ENCODE peak calls at places on chromosome 6, in eight cellular contexts. H, Q, W, L, T, N, C and D are unnamed samples.

GRCh38 chr6:23002044-23002619 is 432.8 kb downstream of the HDGFL1 start:
- DNase-seq in W (no peak), N (no peak), C (no peak), Q (no peak), T (no peak), H (no peak), L (no peak), D (no peak)

GRCh38 chr6:100719883-100720682 is 161.0 kb downstream of the ASCC3 start:
- DNase-seq in H (peak), Q (no peak), C (no peak), W (no peak), T (no peak), N (no peak), L (peak), D (no peak)

GRCh38 chr6:128029841-128030240 is 129.0 kb upstream of the THEMIS start:
- DNase-seq in N (no peak), L (no peak), T (no peak), C (no peak), H (no peak), W (no peak), Q (no peak), D (no peak)

GRCh38 chr6:158799051-158799792 is 19.9 kb downstream of the EZR start:
- DNase-seq in N (no peak), C (no peak), L (no peak), H (no peak), T (peak), Q (no peak), W (peak), D (peak)

GRCh38 chr6:179340-179950 is 112.8 kb upstream of the DUSP22 start:
- DNase-seq in H (no peak), N (no peak), Q (no peak), T (no peak), L (no peak), C (no peak), W (no peak), D (no peak)

GRCh38 chr6:80742481-80742880 is 636.0 kb downstream of the BCKDHB start:
- DNase-seq in H (peak), W (no peak), Q (no peak), T (peak), L (peak), N (no peak), C (no peak), D (peak)

GRCh38 chr6:108616973-108617372 is 56.3 kb downstream of the FOXO3 start:
- DNase-seq in T (no peak), H (no peak), C (no peak), L (no peak), W (no peak), N (no peak), Q (no peak), D (no peak)

GRCh38 chr6:56356431-56356830 is 109.1 kb upstream of the COL21A1 start:
- DNase-seq in T (peak), L (no peak), Q (no peak), H (no peak), W (no peak), C (no peak), N (no peak), D (no peak)

GRCh38 chr6:157909282-157909664 is 72.4 kb upstream of the SYNJ2 start:
- DNase-seq in Q (no peak), T (no peak), N (no peak), H (no peak), L (no peak), W (no peak), C (no peak), D (no peak)

GRCh38 chr6:55941713-55942112 is 66.3 kb upstream of the BMP5 start:
- DNase-seq in W (no peak), Q (no peak), H (no peak), T (no peak), L (no peak), N (no peak), C (no peak), D (no peak)

GRCh38 chr6:64006246-64006645 is 370.6 kb downstream of the PHF3 start:
- DNase-seq in Q (no peak), N (no peak), L (no peak), T (no peak), H (no peak), C (no peak), W (no peak), D (no peak)

GRCh38 chr6:2035046-2035445 is 210.4 kb downstream of the GMDS start:
- DNase-seq in N (no peak), W (peak), L (no peak), C (no peak), Q (no peak), H (no peak), T (no peak), D (no peak)

GRCh38 chr6:141103246-141103645 is 1029.5 kb upstream of the GJE1 start:
- DNase-seq in L (no peak), Q (no peak), T (no peak), N (no peak), W (no peak), H (peak), C (no peak), D (peak)

GRCh38 chr6:143233563-143234285 is 173.0 kb downstream of the AIG1 start:
- DNase-seq in Q (no peak), T (no peak), C (no peak), L (no peak), H (no peak), W (no peak), N (no peak), D (no peak)

GRCh38 chr6:138815797-138816528 is 20.1 kb downstream of the ECT2L start:
- DNase-seq in W (no peak), T (peak), Q (no peak), N (no peak), H (peak), L (peak), C (no peak), D (peak)

GRCh38 chr6:133040025-133040838 is 200.9 kb upstream of the EYA4 start:
- DNase-seq in L (peak), Q (no peak), H (peak), C (no peak), T (peak), N (no peak), W (no peak), D (no peak)

GRCh38 chr6:18214003-18214402 is 50.3 kb downstream of the DEK start:
- DNase-seq in H (no peak), N (no peak), Q (no peak), L (peak), T (no peak), C (no peak), W (no peak), D (no peak)

GRCh38 chr6:71460933-71461332 is 172.3 kb downstream of the OGFRL1 start:
- DNase-seq in H (peak), C (no peak), W (no peak), T (no peak), Q (no peak), L (peak), N (no peak), D (no peak)

GRCh38 chr6:55557176-55557575 is 21.8 kb downstream of the HMGCLL1 start:
- DNase-seq in H (no peak), W (no peak), C (no peak), T (no peak), N (no peak), L (no peak), Q (no peak), D (no peak)

GRCh38 chr6:52574709-52575489 is 2.0 kb downstream of the TRAM2 start:
- DNase-seq in L (peak), H (no peak), C (no peak), T (peak), N (peak), Q (no peak), W (no peak), D (no peak)

GRCh38 chr6:4929319-4929718 is 74.5 kb downstream of the RPP40 start:
- DNase-seq in Q (no peak), H (no peak), W (no peak), N (no peak), T (no peak), L (no peak), C (no peak), D (no peak)

GRCh38 chr6:113758214-113758613 is 98.9 kb upstream of the MARCKS start:
- DNase-seq in H (no peak), L (no peak), N (no peak), C (no peak), T (no peak), Q (no peak), W (no peak), D (no peak)

GRCh38 chr6:53432318-53433161 is 83.8 kb upstream of the ELOVL5 start:
- DNase-seq in C (no peak), N (no peak), Q (no peak), T (peak), L (no peak), H (peak), W (no peak), D (peak)

GRCh38 chr6:110828396-110828795 is 13.1 kb upstream of the CDK19 start:
- DNase-seq in C (no peak), H (peak), L (no peak), W (no peak), N (no peak), Q (no peak), T (no peak), D (no peak)

GRCh38 chr6:98433325-98433724 is 401.0 kb upstream of the POU3F2 start:
- DNase-seq in W (no peak), T (no peak), H (no peak), Q (no peak), C (no peak), N (no peak), L (peak), D (no peak)

GRCh38 chr6:31729979-31730630 is 1.0 kb upstream of the DDAH2 start:
- DNase-seq in N (peak), C (peak), W (peak), T (peak), L (peak), H (peak), Q (peak), D (no peak)

GRCh38 chr6:75244063-75244575 is 518 bp upstream of the COX7A2 start:
- DNase-seq in Q (no peak), C (no peak), H (no peak), T (no peak), W (no peak), N (no peak), L (peak), D (no peak)

GRCh38 chr6:43499028-43499815 is 10.9 kb downstream of the LRRC73 start:
- DNase-seq in H (no peak), T (no peak), W (no peak), N (no peak), L (no peak), Q (no peak), C (no peak), D (no peak)

GRCh38 chr6:157281570-157281969 is 41.7 kb downstream of the TMEM242 start:
- DNase-seq in N (no peak), L (no peak), Q (no peak), T (peak), C (no peak), H (no peak), W (peak), D (no peak)

GRCh38 chr6:123295181-123295580 is 299.1 kb downstream of the CLVS2 start:
- DNase-seq in L (no peak), C (no peak), H (no peak), W (no peak), Q (no peak), T (no peak), N (no peak), D (no peak)

GRCh38 chr6:21349834-21350233 is 243.7 kb upstream of the SOX4 start:
- DNase-seq in Q (no peak), T (no peak), L (no peak), W (no peak), C (no peak), H (no peak), N (no peak), D (no peak)

GRCh38 chr6:53959717-53960116 is 151.5 kb upstream of the MLIP start:
- DNase-seq in N (no peak), H (peak), T (no peak), L (no peak), Q (no peak), C (no peak), W (no peak), D (no peak)

GRCh38 chr6:84581494-84582259 is 182.7 kb downstream of the TBX18 start:
- DNase-seq in C (no peak), N (no peak), T (peak), H (peak), L (peak), Q (no peak), W (no peak), D (peak)

GRCh38 chr6:16576391-16577368 is 184.6 kb downstream of the ATXN1 start:
- DNase-seq in T (no peak), C (no peak), W (no peak), H (no peak), Q (no peak), L (no peak), N (no peak), D (no peak)

GRCh38 chr6:25257686-25258348 is 21.4 kb upstream of the CARMIL1 start:
- DNase-seq in Q (no peak), T (no peak), W (no peak), H (no peak), N (no peak), C (no peak), L (no peak), D (no peak)

GRCh38 chr6:170172406-170172805 is 118.5 kb downstream of the DLL1 start:
- DNase-seq in L (no peak), Q (no peak), C (no peak), H (no peak), T (no peak), N (peak), W (no peak), D (no peak)

GRCh38 chr6:151413372-151414145 is 22.2 kb upstream of the ZBTB2 start:
- DNase-seq in C (no peak), N (no peak), Q (no peak), H (no peak), L (peak), T (no peak), W (no peak), D (no peak)

GRCh38 chr6:30508890-30509736 is 19.8 kb downstream of the HLA-E start:
- DNase-seq in H (no peak), C (no peak), N (no peak), Q (no peak), L (peak), W (no peak), T (no peak), D (no peak)
- H3K4me3 ChIP-seq in H (no peak), C (no peak), N (no peak), Q (no peak), L (peak), W (no peak), T (no peak), D (no peak)

DNA sequence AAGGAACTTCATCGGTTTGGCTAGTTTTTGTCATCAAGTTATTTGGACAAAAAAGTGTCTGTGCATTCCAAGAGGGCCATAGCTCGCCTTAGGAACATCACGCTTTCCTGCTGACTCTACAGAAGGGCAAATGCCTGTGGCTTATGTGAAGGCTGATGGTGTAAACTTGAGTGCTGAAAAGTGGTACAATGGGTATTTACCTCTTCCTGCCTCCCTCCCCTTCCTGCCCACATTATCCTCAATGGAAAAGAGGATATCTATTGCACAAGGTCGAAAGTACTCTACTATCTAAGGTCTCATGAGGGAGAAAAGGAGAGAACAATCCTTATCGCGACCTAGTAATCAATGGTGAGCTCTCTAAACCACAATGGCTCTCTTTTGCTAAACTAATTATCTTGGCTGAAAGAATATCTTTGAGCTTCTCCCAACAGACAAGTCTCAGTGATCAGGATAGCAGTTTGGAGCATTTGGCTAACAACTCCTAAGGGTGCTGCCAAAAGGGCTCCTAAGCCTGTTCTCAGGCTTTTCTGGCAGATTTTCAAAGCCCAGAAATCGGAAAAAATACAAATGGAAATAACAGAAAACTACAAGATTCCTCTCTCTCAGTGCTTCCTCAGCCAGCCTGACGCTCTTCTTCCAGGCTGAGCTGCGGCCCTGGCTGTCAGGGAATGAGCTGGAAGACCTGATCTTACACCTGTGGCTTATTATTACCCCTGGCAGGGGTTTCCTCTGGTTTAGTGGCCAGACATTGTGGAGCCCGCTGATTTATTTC is 42.6 kb upstream of the ENPP1 start:
- DNase-seq in H (peak), C (no peak), W (no peak), T (peak), N (no peak), L (no peak), Q (no peak), D (peak)
- H3K4me3 ChIP-seq in H (no peak), C (no peak), W (no peak), T (no peak), N (no peak), L (no peak), Q (no peak), D (no peak)

DNA sequence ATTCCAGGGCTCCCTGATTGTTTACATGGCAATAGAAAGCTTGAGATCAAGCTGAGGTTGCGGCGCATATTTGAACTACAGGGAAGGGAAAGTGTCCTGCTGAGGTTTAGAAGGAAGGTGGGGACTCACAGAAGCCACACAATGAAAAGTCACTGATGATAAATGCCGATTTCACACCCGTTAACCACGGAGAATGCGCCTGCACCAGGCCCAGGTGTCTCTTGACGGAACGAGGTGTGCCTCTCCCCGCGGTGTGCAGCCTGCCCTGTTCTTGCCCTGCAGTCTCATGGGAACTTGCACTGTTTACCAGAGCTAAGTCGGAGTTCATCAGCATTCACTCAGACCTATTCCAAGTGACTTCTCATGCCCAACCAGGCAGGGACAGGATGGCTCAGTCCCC is 90.3 kb downstream of the LY86 start:
- DNase-seq in L (no peak), T (no peak), N (no peak), H (no peak), C (no peak), W (no peak), Q (no peak), D (no peak)
- H3K4me3 ChIP-seq in L (no peak), T (no peak), N (no peak), H (no peak), C (no peak), W (no peak), Q (no peak), D (no peak)

GRCh38 chr6:167559675-167560479 is 235.0 kb downstream of the TTLL2 start:
- DNase-seq in L (no peak), N (no peak), C (no peak), Q (peak), T (no peak), H (no peak), W (peak), D (no peak)
- H3K4me3 ChIP-seq in L (no peak), N (no peak), C (no peak), Q (no peak), T (no peak), H (no peak), W (no peak), D (no peak)